ENCODE peak calls at places on chromosomes 16 and 17, in eight cellular contexts. T is fibroblast of mammary gland; Q is epithelial cell of proximal tubule; O is fibroblast of pulmonary artery; F is choroid plexus epithelial cell; C is fibroblast of lung; P is BJ; S is CD8-positive, alpha-beta T cell. A is an unnamed sample.

GRCh38 chr17:44216674-44217073 is 2.8 kb downstream of the UBTF start:
- DNase-seq in C (no peak), S (no peak), F (no peak), Q (no peak), O (no peak), P (no peak), T (no peak), A (no peak)

GRCh38 chr16:72923757-72924156 is 124.2 kb downstream of the ZFHX3 start:
- DNase-seq in F (no peak), T (no peak), S (no peak), P (no peak), O (no peak), Q (no peak), C (no peak), A (no peak)

GRCh38 chr16:11977206-11978041 is 890 bp downstream of the SNX29 start:
- DNase-seq in T (peak; percentile 92), P (peak; percentile 53), O (peak; percentile 72), Q (no peak), F (peak; percentile 59), C (peak; percentile 85), S (no peak), A (peak; percentile 81)

GRCh38 chr16:12356622-12357365 is 380.3 kb downstream of the SNX29 start:
- DNase-seq in T (no peak), P (no peak), C (no peak), O (no peak), F (no peak), S (no peak), Q (no peak), A (no peak)

GRCh38 chr17:73743802-73744201 is 99.6 kb upstream of the SDK2 start:
- DNase-seq in O (no peak), C (no peak), Q (no peak), P (no peak), F (no peak), T (no peak), S (no peak), A (no peak)

GRCh38 chr17:28346746-28347246 is 10.5 kb downstream of the POLDIP2 start:
- DNase-seq in T (no peak), Q (no peak), C (no peak), O (no peak), S (no peak), F (peak; percentile 78), P (no peak), A (no peak)

GRCh38 chr17:2412561-2413021 is 11.7 kb upstream of the MNT start:
- DNase-seq in Q (no peak), F (peak; percentile 53), T (no peak), O (peak; percentile 33), C (no peak), P (no peak), S (no peak), A (peak; percentile 67)

GRCh38 chr16:391885-392335 is 5.1 kb upstream of the NME4 start:
- DNase-seq in F (peak; percentile 85), C (peak; percentile 80), Q (no peak), P (no peak), S (peak; percentile 68), T (peak; percentile 92), O (peak; percentile 73), A (peak; percentile 71)

GRCh38 chr16:72191551-72191950 is 19.6 kb upstream of the PMFBP1 start:
- DNase-seq in F (peak; percentile 67), Q (no peak), P (no peak), O (peak; percentile 20), T (peak; percentile 17), S (no peak), C (no peak), A (peak; percentile 70)

GRCh38 chr16:81928975-81929374 is 82.3 kb downstream of the SDR42E1 start:
- DNase-seq in P (no peak), Q (no peak), T (no peak), O (no peak), S (no peak), F (no peak), C (no peak), A (no peak)

GRCh38 chr17:17758443-17758842 is 77.2 kb downstream of the RAI1 start:
- DNase-seq in F (no peak), P (no peak), C (no peak), T (no peak), Q (no peak), S (no peak), O (no peak), A (no peak)

GRCh38 chr17:74862108-74862901 is 2.6 kb upstream of the GRIN2C start:
- DNase-seq in T (no peak), O (peak; percentile 45), P (no peak), F (peak; percentile 59), C (no peak), Q (no peak), S (peak; percentile 64), A (peak; percentile 41)

GRCh38 chr16:74730049-74730683 is 29.5 kb upstream of the MLKL start:
- DNase-seq in F (no peak), T (no peak), P (no peak), Q (no peak), S (no peak), O (no peak), C (peak; percentile 5), A (no peak)

GRCh38 chr16:74601131-74601871 is 5.6 kb downstream of the GLG1 start:
- DNase-seq in C (no peak), Q (no peak), S (peak; percentile 56), T (no peak), F (no peak), P (no peak), O (no peak), A (no peak)

GRCh38 chr16:55508941-55509920 is at the start of gene LPCAT2:
- DNase-seq in O (peak; percentile 91), T (peak; percentile 72), F (peak; percentile 87), Q (no peak), P (peak; percentile 39), C (peak; percentile 81), S (no peak), A (peak; percentile 90)

GRCh38 chr17:8300629-8301242 is 5.5 kb upstream of the SLC25A35 start:
- DNase-seq in P (no peak), S (peak; percentile 50), C (peak; percentile 58), O (peak; percentile 74), Q (no peak), T (peak; percentile 67), F (peak; percentile 80), A (peak; percentile 76)

GRCh38 chr16:76197925-76198324 is 79.3 kb upstream of the CNTNAP4 start:
- DNase-seq in S (no peak), T (no peak), C (no peak), O (no peak), Q (no peak), P (no peak), F (no peak), A (no peak)

GRCh38 chr16:76190480-76190879 is 86.7 kb upstream of the CNTNAP4 start:
- DNase-seq in T (no peak), P (no peak), S (no peak), C (no peak), Q (no peak), O (no peak), F (no peak), A (no peak)

GRCh38 chr16:76194621-76195015 is 82.6 kb upstream of the CNTNAP4 start:
- DNase-seq in Q (peak; percentile 10), O (no peak), P (no peak), T (peak; percentile 89), S (no peak), F (no peak), C (no peak), A (no peak)

GRCh38 chr16:76195648-76196047 is 81.6 kb upstream of the CNTNAP4 start:
- DNase-seq in S (no peak), P (no peak), T (no peak), F (no peak), C (no peak), O (no peak), Q (no peak), A (no peak)

DNA sequence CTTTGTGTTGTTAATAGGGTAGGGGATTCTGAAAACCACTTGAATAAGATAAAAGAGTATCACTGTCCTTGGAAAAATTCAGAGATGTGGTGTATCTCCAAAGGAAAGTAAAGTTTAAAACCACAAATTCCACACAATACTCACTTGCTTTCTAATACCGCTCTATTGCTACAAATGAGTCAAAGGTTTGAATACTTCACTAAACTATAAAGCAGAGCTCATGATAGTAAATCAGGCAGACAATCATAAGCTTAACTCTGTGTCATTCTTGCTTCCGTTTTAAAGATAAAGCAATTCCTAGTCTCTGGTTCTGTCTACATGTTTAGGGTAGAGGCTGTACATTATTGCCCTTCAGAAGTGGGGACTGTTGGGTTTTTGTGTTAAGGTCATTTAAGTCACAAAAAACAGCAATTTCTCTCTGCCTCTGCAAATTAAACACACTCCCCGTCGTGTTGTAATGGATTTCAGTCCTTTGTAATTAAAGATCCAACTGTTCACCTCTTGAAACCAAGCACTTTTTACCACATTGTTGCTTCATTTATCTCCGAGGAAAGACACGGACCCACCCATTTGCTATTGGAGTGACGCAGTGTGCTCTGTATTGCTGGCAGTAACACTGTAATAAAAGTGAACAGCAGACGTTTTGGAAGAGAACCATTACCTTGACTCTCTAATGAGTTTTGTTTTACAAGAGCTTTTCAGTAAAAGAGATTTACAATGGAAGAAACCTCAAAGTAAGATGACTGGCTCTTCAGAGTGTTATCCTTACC is 83.2 kb upstream of the CNTNAP4 start:
- DNase-seq in T (peak; percentile 77), Q (no peak), F (no peak), C (no peak), S (no peak), P (no peak), O (no peak), A (no peak)
- H3K4me3 ChIP-seq in T (no peak overlapping the region), Q (no peak overlapping the region), F (no peak overlapping the region), C (no peak overlapping the region), S (no peak overlapping the region), P (no peak overlapping the region), O (no peak overlapping the region), A (no peak overlapping the region)

GRCh38 chr17:62637809-62638208 is 10.3 kb downstream of the MRC2 start:
- DNase-seq in F (no peak), C (no peak), P (no peak), Q (no peak), T (no peak), O (no peak), S (no peak), A (no peak)
- TF ChIP-seq CTCF in F (peak; percentile 26), C (no peak), P (no peak), Q (no peak), T (peak; percentile 14), O (no peak), S (no peak), A (no peak)

DNA sequence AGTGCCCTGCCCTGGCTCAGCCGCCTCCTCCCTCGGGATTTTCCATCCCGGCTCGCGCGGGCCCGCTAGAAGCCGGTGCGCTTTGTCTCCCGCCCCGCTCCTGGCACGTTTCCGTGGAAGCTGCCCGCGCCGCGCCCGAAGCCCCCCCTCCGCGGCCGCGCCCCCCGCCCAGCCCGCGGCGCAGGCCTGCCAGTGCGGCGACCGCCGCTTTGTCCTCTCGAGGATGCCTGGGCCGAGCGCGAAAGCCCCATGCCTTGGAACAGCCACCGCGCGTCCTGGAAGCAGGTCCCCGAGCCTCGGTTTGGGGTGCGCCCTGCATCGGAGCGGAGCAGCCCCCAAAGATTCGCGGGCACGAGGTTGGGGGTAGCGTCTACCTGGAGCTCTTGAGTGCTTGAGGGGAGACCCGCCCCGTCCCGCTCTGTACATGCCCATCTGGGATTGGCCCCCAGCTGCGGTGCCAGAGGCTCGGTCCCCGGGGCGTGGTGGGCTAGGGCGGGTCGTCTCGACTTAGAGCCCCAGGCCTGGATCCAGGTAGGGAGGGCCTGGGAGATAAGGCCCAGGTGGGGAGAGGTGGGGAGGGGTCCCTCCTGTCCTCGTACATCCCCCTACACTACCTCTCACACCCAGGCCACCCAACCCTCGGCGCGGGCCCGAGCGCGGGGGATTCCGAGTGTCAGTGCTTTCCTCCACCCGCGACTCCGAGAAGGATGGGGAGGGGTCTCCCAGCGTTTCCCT is 1.2 kb downstream of the SMPD3 start:
- DNase-seq in S (no peak), O (no peak), Q (no peak), T (no peak), P (no peak), C (no peak), F (no peak), A (no peak)
- H3K4me3 ChIP-seq in S (no peak overlapping the region), O (no peak overlapping the region), Q (no peak overlapping the region), T (no peak overlapping the region), P (no peak overlapping the region), C (no peak overlapping the region), F (no peak overlapping the region), A (no peak overlapping the region)

GRCh38 chr16:66871840-66872239 is 8.5 kb upstream of the PDP2 start:
- DNase-seq in C (no peak), S (no peak), Q (no peak), T (no peak), P (no peak), O (no peak), F (no peak), A (no peak)
- TF ChIP-seq CTCF in C (no peak), S (no peak), Q (no peak), T (no peak), P (no peak), O (no peak), F (no peak), A (no peak)